ENCODE peak calls at places on chromosome 13, in five cellular contexts. One of them, this sample, is unnamed.

GRCh38 chr13:50485979-50486935 is 357.2 kb downstream of the DLEU7 start:
- DNase-seq in astrocyte of the cerebellum: no peak
- DNase-seq in mesothelial cell of epicardium: no peak
- DNase-seq in glutamatergic neuron: no peak
- DNase-seq in Calu3: no peak
- DNase-seq in this sample: no peak

GRCh38 chr13:97715763-97716162 is 237.7 kb upstream of the IPO5 start:
- DNase-seq in astrocyte of the cerebellum: no peak
- DNase-seq in mesothelial cell of epicardium: no peak
- DNase-seq in glutamatergic neuron: no peak
- DNase-seq in Calu3: no peak
- DNase-seq in this sample: no peak

GRCh38 chr13:99162962-99163361 is 37.7 kb upstream of the UBAC2 start:
- DNase-seq in astrocyte of the cerebellum: no peak
- DNase-seq in mesothelial cell of epicardium: no peak
- DNase-seq in glutamatergic neuron: no peak
- DNase-seq in Calu3: no peak
- DNase-seq in this sample: no peak

GRCh38 chr13:110272227-110272626 is 34.7 kb downstream of the COL4A1 start:
- DNase-seq in astrocyte of the cerebellum: no peak
- DNase-seq in mesothelial cell of epicardium: no peak
- DNase-seq in glutamatergic neuron: no peak
- DNase-seq in Calu3: no peak
- DNase-seq in this sample: no peak

GRCh38 chr13:30142502-30143211 is 164.7 kb downstream of the KATNAL1 start:
- DNase-seq in astrocyte of the cerebellum: peak; percentile 98
- DNase-seq in mesothelial cell of epicardium: peak; percentile 52
- DNase-seq in glutamatergic neuron: no peak
- DNase-seq in Calu3: peak; percentile 64
- DNase-seq in this sample: no peak

GRCh38 chr13:32150794-32151193 is 119.2 kb downstream of the FRY start:
- DNase-seq in astrocyte of the cerebellum: peak; percentile 74
- DNase-seq in mesothelial cell of epicardium: no peak
- DNase-seq in glutamatergic neuron: no peak
- DNase-seq in Calu3: no peak
- DNase-seq in this sample: no peak

GRCh38 chr13:113802090-113802531 is 43.1 kb downstream of the TMEM255B start:
- DNase-seq in astrocyte of the cerebellum: peak; percentile 34
- DNase-seq in mesothelial cell of epicardium: no peak
- DNase-seq in glutamatergic neuron: peak; percentile 63
- DNase-seq in Calu3: no peak
- DNase-seq in this sample: no peak

GRCh38 chr13:102654786-102655185 is 40.1 kb downstream of the METTL21C start:
- DNase-seq in astrocyte of the cerebellum: no peak
- DNase-seq in mesothelial cell of epicardium: no peak
- DNase-seq in glutamatergic neuron: no peak
- DNase-seq in Calu3: no peak
- DNase-seq in this sample: no peak

GRCh38 chr13:46580362-46580839 is 27.4 kb downstream of the LRCH1 start:
- DNase-seq in astrocyte of the cerebellum: no peak
- DNase-seq in mesothelial cell of epicardium: no peak
- DNase-seq in glutamatergic neuron: no peak
- DNase-seq in Calu3: no peak
- DNase-seq in this sample: no peak

GRCh38 chr13:110525328-110526319 is 35.9 kb downstream of the RAB20 start:
- DNase-seq in astrocyte of the cerebellum: no peak
- DNase-seq in mesothelial cell of epicardium: no peak
- DNase-seq in glutamatergic neuron: no peak
- DNase-seq in Calu3: no peak
- DNase-seq in this sample: no peak

GRCh38 chr13:100636441-100636840 is 38.2 kb downstream of the TMTC4 start:
- DNase-seq in astrocyte of the cerebellum: no peak
- DNase-seq in mesothelial cell of epicardium: no peak
- DNase-seq in glutamatergic neuron: no peak
- DNase-seq in Calu3: no peak
- DNase-seq in this sample: no peak

GRCh38 chr13:66562054-66562453 is 668.1 kb downstream of the PCDH9 start:
- DNase-seq in astrocyte of the cerebellum: no peak
- DNase-seq in mesothelial cell of epicardium: no peak
- DNase-seq in glutamatergic neuron: no peak
- DNase-seq in Calu3: no peak
- DNase-seq in this sample: no peak

GRCh38 chr13:97387487-97388353 is 46.2 kb upstream of the RAP2A start:
- DNase-seq in astrocyte of the cerebellum: no peak
- DNase-seq in mesothelial cell of epicardium: no peak
- DNase-seq in glutamatergic neuron: no peak
- DNase-seq in Calu3: no peak
- DNase-seq in this sample: no peak

GRCh38 chr13:33582121-33582520 is 235.8 kb upstream of the RFC3 start:
- DNase-seq in astrocyte of the cerebellum: no peak
- DNase-seq in mesothelial cell of epicardium: no peak
- DNase-seq in glutamatergic neuron: no peak
- DNase-seq in Calu3: no peak
- DNase-seq in this sample: no peak

GRCh38 chr13:114088863-114089262 is 43.6 kb downstream of the RASA3 start:
- DNase-seq in astrocyte of the cerebellum: no peak
- DNase-seq in mesothelial cell of epicardium: no peak
- DNase-seq in glutamatergic neuron: no peak
- DNase-seq in Calu3: no peak
- DNase-seq in this sample: no peak

GRCh38 chr13:20828540-20829364 is 55.0 kb upstream of the EEF1AKMT1 start:
- DNase-seq in astrocyte of the cerebellum: peak; percentile 47
- DNase-seq in mesothelial cell of epicardium: no peak
- DNase-seq in glutamatergic neuron: no peak
- DNase-seq in Calu3: peak; percentile 33
- DNase-seq in this sample: no peak

GRCh38 chr13:100610399-100611347 is 22.1 kb upstream of the GGACT start:
- DNase-seq in astrocyte of the cerebellum: no peak
- DNase-seq in mesothelial cell of epicardium: no peak
- DNase-seq in glutamatergic neuron: no peak
- DNase-seq in Calu3: no peak
- DNase-seq in this sample: no peak

GRCh38 chr13:112510002-112510780 is 77.8 kb downstream of the TUBGCP3 start:
- DNase-seq in astrocyte of the cerebellum: peak; percentile 63
- DNase-seq in mesothelial cell of epicardium: no peak
- DNase-seq in glutamatergic neuron: peak; percentile 49
- DNase-seq in Calu3: no peak
- DNase-seq in this sample: no peak

GRCh38 chr13:24274452-24274971 is 34.9 kb upstream of the C1QTNF9 start:
- DNase-seq in astrocyte of the cerebellum: no peak
- DNase-seq in mesothelial cell of epicardium: no peak
- DNase-seq in glutamatergic neuron: no peak
- DNase-seq in Calu3: no peak
- DNase-seq in this sample: no peak

GRCh38 chr13:62167650-62168172 is 752.1 kb upstream of the PCDH20 start:
- DNase-seq in astrocyte of the cerebellum: no peak
- DNase-seq in mesothelial cell of epicardium: no peak
- DNase-seq in glutamatergic neuron: no peak
- DNase-seq in Calu3: no peak
- DNase-seq in this sample: no peak

GRCh38 chr13:74438911-74439310 is 304.7 kb upstream of the KLF12 start:
- DNase-seq in astrocyte of the cerebellum: no peak
- DNase-seq in mesothelial cell of epicardium: no peak
- DNase-seq in glutamatergic neuron: no peak
- DNase-seq in Calu3: no peak
- DNase-seq in this sample: no peak

GRCh38 chr13:57633141-57633949 is 1.8 kb downstream of the PCDH17 start:
- DNase-seq in astrocyte of the cerebellum: no peak
- DNase-seq in mesothelial cell of epicardium: peak; percentile 43
- DNase-seq in glutamatergic neuron: peak; percentile 90
- DNase-seq in Calu3: no peak
- DNase-seq in this sample: peak; percentile 52

GRCh38 chr13:33078268-33078667 is 62.0 kb downstream of the KL start:
- DNase-seq in astrocyte of the cerebellum: no peak
- DNase-seq in mesothelial cell of epicardium: no peak
- DNase-seq in glutamatergic neuron: no peak
- DNase-seq in Calu3: no peak
- DNase-seq in this sample: no peak

GRCh38 chr13:26706381-26706780 is 54.2 kb downstream of the GPR12 start:
- DNase-seq in astrocyte of the cerebellum: no peak
- DNase-seq in mesothelial cell of epicardium: no peak
- DNase-seq in glutamatergic neuron: no peak
- DNase-seq in Calu3: no peak
- DNase-seq in this sample: no peak
- TF ChIP-seq CTCF in astrocyte of the cerebellum: no peak
- TF ChIP-seq CTCF in mesothelial cell of epicardium: no peak
- TF ChIP-seq CTCF in glutamatergic neuron: no peak
- TF ChIP-seq CTCF in Calu3: no peak
- TF ChIP-seq CTCF in this sample: peak; percentile 34

DNA sequence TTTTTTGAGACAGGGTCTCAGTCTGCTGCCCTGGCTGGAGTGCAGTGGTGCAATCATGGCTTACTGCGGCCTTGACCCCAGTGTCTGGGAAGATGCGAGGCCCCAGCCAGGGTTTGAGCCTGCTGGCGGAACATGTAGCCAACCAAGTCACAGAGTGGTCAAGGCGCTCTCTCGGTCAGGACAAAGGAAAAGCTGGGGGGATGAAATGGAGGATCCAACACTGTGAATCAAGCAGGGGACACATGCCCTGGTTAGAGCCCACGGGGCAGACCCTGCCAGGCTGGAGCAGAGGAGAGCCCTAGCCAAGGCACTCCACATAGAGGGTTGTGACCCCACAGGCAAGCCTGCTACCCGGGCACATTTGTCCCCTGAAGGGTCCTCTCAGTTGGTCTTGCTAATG is 10.1 kb downstream of the TUBA3C start:
- DNase-seq in astrocyte of the cerebellum: no peak
- DNase-seq in mesothelial cell of epicardium: no peak
- DNase-seq in glutamatergic neuron: no peak
- DNase-seq in Calu3: no peak
- DNase-seq in this sample: no peak
- TF ChIP-seq CTCF in astrocyte of the cerebellum: no peak
- TF ChIP-seq CTCF in mesothelial cell of epicardium: no peak
- TF ChIP-seq CTCF in glutamatergic neuron: no peak
- TF ChIP-seq CTCF in Calu3: no peak
- TF ChIP-seq CTCF in this sample: no peak

GRCh38 chr13:28819748-28820098 is 416 bp upstream of the MTUS2 start:
- DNase-seq in astrocyte of the cerebellum: no peak
- DNase-seq in mesothelial cell of epicardium: peak; percentile 81
- DNase-seq in glutamatergic neuron: peak; percentile 93
- DNase-seq in Calu3: peak; percentile 66
- DNase-seq in this sample: peak; percentile 81
- TF ChIP-seq CTCF in astrocyte of the cerebellum: no peak
- TF ChIP-seq CTCF in mesothelial cell of epicardium: no peak
- TF ChIP-seq CTCF in glutamatergic neuron: peak; percentile 27
- TF ChIP-seq CTCF in Calu3: no peak
- TF ChIP-seq CTCF in this sample: peak; percentile 60

GRCh38 chr13:80339578-80339840 is 1.4 kb downstream of the SPRY2 start:
- DNase-seq in astrocyte of the cerebellum: no peak
- DNase-seq in mesothelial cell of epicardium: no peak
- DNase-seq in glutamatergic neuron: no peak
- DNase-seq in Calu3: no peak
- DNase-seq in this sample: no peak

GRCh38 chr13:80339841-80340642 is 884 bp downstream of the SPRY2 start:
- DNase-seq in astrocyte of the cerebellum: no peak
- DNase-seq in mesothelial cell of epicardium: peak; percentile 59
- DNase-seq in glutamatergic neuron: peak; percentile 64
- DNase-seq in Calu3: peak; percentile 6
- DNase-seq in this sample: peak; percentile 23

GRCh38 chr13:80340643-80341097 is 256 bp downstream of the SPRY2 start:
- DNase-seq in astrocyte of the cerebellum: no peak
- DNase-seq in mesothelial cell of epicardium: no peak
- DNase-seq in glutamatergic neuron: no peak
- DNase-seq in Calu3: peak; percentile 0
- DNase-seq in this sample: no peak

GRCh38 chr13:80337706-80338105 is 3.2 kb downstream of the SPRY2 start:
- DNase-seq in astrocyte of the cerebellum: no peak
- DNase-seq in mesothelial cell of epicardium: no peak
- DNase-seq in glutamatergic neuron: no peak
- DNase-seq in Calu3: no peak
- DNase-seq in this sample: no peak

DNA sequence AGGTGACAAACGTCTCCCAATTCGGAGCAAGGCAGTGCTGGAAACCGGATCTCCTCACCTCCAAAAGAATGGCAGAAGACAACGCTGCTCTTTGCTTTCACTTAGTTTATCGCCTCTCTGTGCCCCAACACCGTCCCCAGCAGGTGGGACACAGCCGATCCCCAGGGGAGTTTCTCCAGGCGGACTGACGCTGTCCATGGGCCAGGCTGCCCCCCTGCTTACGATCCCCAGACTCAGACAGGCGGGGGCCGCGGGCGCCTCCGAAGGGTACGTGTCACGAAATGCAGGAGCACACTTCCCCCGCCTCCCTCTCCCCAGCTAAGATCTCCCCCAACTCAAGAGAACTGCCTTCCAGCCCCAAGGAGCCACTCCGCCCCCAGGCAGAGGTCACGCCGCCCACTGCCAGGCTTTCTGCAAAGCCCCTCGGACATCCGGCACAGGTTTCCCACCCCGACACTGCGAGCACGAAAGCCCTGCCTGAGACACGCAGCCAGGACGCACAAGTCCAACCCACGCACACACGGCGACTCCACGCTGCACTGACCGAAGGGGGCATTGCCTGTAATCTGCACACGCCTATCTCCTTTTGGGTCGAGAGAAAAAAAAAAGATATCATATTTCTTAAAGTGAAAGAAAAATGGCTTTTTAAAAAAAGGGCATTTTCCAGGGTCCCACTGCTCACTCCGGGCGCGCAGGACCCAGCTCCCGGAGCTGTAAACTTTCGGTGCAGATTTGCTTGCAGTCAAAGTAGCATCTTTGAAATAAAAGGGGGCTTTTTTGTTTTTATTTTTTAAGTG is 1.9 kb downstream of the SPRY2 start:
- DNase-seq in astrocyte of the cerebellum: peak; percentile 62
- DNase-seq in mesothelial cell of epicardium: peak; percentile 62
- DNase-seq in glutamatergic neuron: peak; percentile 65
- DNase-seq in Calu3: peak; percentile 43
- DNase-seq in this sample: peak; percentile 51
- TF ChIP-seq CTCF in astrocyte of the cerebellum: peak; percentile 34
- TF ChIP-seq CTCF in mesothelial cell of epicardium: no peak
- TF ChIP-seq CTCF in glutamatergic neuron: no peak
- TF ChIP-seq CTCF in Calu3: no peak
- TF ChIP-seq CTCF in this sample: peak; percentile 17

GRCh38 chr13:85812282-85812681 is 13.1 kb upstream of the SLITRK6 start:
- DNase-seq in astrocyte of the cerebellum: no peak
- DNase-seq in mesothelial cell of epicardium: no peak
- DNase-seq in glutamatergic neuron: no peak
- DNase-seq in Calu3: no peak
- DNase-seq in this sample: no peak

GRCh38 chr13:85819513-85819912 is 20.3 kb upstream of the SLITRK6 start:
- DNase-seq in astrocyte of the cerebellum: no peak
- DNase-seq in mesothelial cell of epicardium: no peak
- DNase-seq in glutamatergic neuron: no peak
- DNase-seq in Calu3: no peak
- DNase-seq in this sample: no peak

GRCh38 chr13:85816413-85816812 is 17.2 kb upstream of the SLITRK6 start:
- DNase-seq in astrocyte of the cerebellum: no peak
- DNase-seq in mesothelial cell of epicardium: no peak
- DNase-seq in glutamatergic neuron: no peak
- DNase-seq in Calu3: no peak
- DNase-seq in this sample: no peak
- TF ChIP-seq CTCF in astrocyte of the cerebellum: no peak
- TF ChIP-seq CTCF in mesothelial cell of epicardium: peak; percentile 40
- TF ChIP-seq CTCF in glutamatergic neuron: no peak
- TF ChIP-seq CTCF in Calu3: no peak
- TF ChIP-seq CTCF in this sample: peak; percentile 33